ENCODE peak calls at places on chromosomes 6 and 20, in nine cellular contexts. G is HCT116, A is dorsolateral prefrontal cortex, R is ascending aorta, D is left ventricle myocardium inferior, W is OCI-LY7, X is heart right ventricle, T is cardiac muscle cell, E is PC-3. P is an unnamed sample.

GRCh38 chr20:39885975-39886649 is 802.9 kb downstream of the MAFB start:
- DNase-seq in G (no peak), A (peak), R (peak), D (peak), W (peak), X (peak), T (peak), E (peak), P (peak)

GRCh38 chr6:30556714-30556963 is 350 bp upstream of the GNL1 start:
- DNase-seq in G (peak), A (no peak), R (no peak), D (peak), W (peak), X (peak), T (peak), E (no peak), P (peak)

GRCh38 chr6:170522565-170523183 is 30.4 kb downstream of the PSMB1 start:
- DNase-seq in G (peak), A (no peak), R (no peak), D (no peak), W (no peak), X (no peak), T (peak), E (peak), P (no peak)

GRCh38 chr20:443223-443793 is 19.0 kb downstream of the TBC1D20 start:
- DNase-seq in G (no peak), A (no peak), R (no peak), D (no peak), W (no peak), X (no peak), T (no peak), E (no peak), P (no peak)

GRCh38 chr6:146265051-146265450 is 236.2 kb downstream of the GRM1 start:
- DNase-seq in G (no peak), A (no peak), R (no peak), D (no peak), W (no peak), X (no peak), T (no peak), E (no peak), P (no peak)

GRCh38 chr20:57231951-57232428 is 34.5 kb downstream of the BMP7 start:
- DNase-seq in G (no peak), A (no peak), R (no peak), D (no peak), W (no peak), X (no peak), T (no peak), E (no peak), P (no peak)

GRCh38 chr6:72784071-72784470 is 162.2 kb downstream of the KCNQ5 start:
- DNase-seq in G (no peak), A (no peak), R (no peak), D (no peak), W (no peak), X (no peak), T (no peak), E (no peak), P (no peak)

GRCh38 chr6:48074368-48074767 is 36.6 kb downstream of the PTCHD4 start:
- DNase-seq in G (no peak), A (no peak), R (no peak), D (no peak), W (no peak), X (no peak), T (no peak), E (no peak), P (no peak)

GRCh38 chr6:16413399-16413798 is 175.0 kb downstream of the GMPR start:
- DNase-seq in G (no peak), A (no peak), R (no peak), D (no peak), W (no peak), X (no peak), T (no peak), E (no peak), P (no peak)

GRCh38 chr20:38167851-38168760 is 3.0 kb upstream of the TGM2 start:
- DNase-seq in G (no peak), A (no peak), R (peak), D (peak), W (no peak), X (peak), T (no peak), E (peak), P (peak)

GRCh38 chr20:38999217-38999616 is 37.1 kb downstream of the DHX35 start:
- DNase-seq in G (no peak), A (no peak), R (no peak), D (no peak), W (no peak), X (no peak), T (no peak), E (no peak), P (no peak)

GRCh38 chr6:30207619-30208295 is 5.4 kb downstream of the TRIM26 start:
- DNase-seq in G (no peak), A (no peak), R (no peak), D (no peak), W (no peak), X (peak), T (no peak), E (no peak), P (peak)

GRCh38 chr20:38343798-38344701 is 2.2 kb upstream of the LBP start:
- DNase-seq in G (no peak), A (no peak), R (no peak), D (no peak), W (no peak), X (no peak), T (no peak), E (no peak), P (no peak)

GRCh38 chr6:113762611-113763010 is 94.5 kb upstream of the MARCKS start:
- DNase-seq in G (no peak), A (no peak), R (no peak), D (no peak), W (no peak), X (no peak), T (no peak), E (no peak), P (no peak)

GRCh38 chr6:162331911-162332310 is 395.7 kb downstream of the PRKN start:
- DNase-seq in G (no peak), A (no peak), R (no peak), D (no peak), W (no peak), X (no peak), T (no peak), E (no peak), P (no peak)

GRCh38 chr6:56292505-56293181 is 45.3 kb upstream of the COL21A1 start:
- DNase-seq in G (peak), A (no peak), R (no peak), D (no peak), W (peak), X (peak), T (peak), E (peak), P (peak)

GRCh38 chr20:35001596-35002362 is 46.1 kb downstream of the MYH7B start:
- DNase-seq in G (no peak), A (no peak), R (no peak), D (peak), W (peak), X (no peak), T (no peak), E (no peak), P (no peak)

GRCh38 chr20:58112017-58112781 is 116.3 kb downstream of the ANKRD60 start:
- DNase-seq in G (no peak), A (no peak), R (no peak), D (no peak), W (peak), X (no peak), T (no peak), E (peak), P (peak)

GRCh38 chr6:43265564-43265963 is 22.3 kb downstream of the TTBK1 start:
- DNase-seq in G (no peak), A (no peak), R (no peak), D (no peak), W (no peak), X (no peak), T (no peak), E (no peak), P (no peak)

GRCh38 chr20:1802385-1803215 is 92.6 kb upstream of the SIRPA start:
- DNase-seq in G (no peak), A (peak), R (no peak), D (peak), W (peak), X (peak), T (peak), E (peak), P (peak)

DNA sequence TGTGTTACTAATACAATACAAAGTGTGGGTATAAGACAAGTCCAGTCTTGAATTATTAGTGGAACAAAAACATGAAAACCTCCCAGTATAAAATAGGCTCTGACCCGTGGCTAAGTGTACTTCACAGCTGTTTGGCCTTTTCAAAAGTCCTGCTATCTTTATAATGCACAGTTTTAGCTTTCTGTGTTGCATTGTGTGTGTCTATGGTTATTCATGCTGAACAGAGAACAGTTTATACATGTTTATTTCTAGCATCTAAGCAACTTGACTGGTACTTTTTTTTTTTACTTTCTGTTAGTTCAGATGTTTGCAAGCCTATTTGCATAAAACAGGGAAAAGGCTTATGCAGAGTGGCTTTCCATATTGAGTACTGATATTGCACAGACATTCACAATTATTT is 119.2 kb upstream of the CCN2 start:
- DNase-seq in G (no peak), A (no peak), R (no peak), D (no peak), W (peak), X (no peak), T (no peak), E (no peak), P (no peak)
- TF ChIP-seq CTCF in G (no peak), A (no peak), R (no peak), D (no peak), W (no peak), X (no peak), T (no peak), E (no peak), P (no peak)

DNA sequence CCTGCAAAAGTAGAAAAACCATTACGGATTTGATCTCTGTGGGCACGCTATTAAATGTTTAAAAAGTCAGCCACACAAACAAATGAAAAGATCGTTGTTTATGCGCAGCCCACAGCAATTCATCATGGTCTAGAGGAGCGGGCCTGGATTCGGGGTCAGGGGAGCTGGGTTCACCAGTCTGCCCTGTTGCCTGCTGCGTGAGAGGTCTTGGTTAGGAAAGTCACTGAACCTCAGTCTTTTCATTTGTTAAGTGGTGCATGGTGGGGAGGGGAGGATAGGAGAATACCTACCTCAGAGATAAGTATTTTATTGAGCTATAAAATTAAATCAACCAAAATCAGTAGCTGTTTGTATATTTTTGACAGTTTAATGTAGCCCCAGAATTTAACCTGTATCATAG is 47.3 kb upstream of the FYN start:
- DNase-seq in G (no peak), A (no peak), R (no peak), D (no peak), W (no peak), X (no peak), T (no peak), E (no peak), P (no peak)
- H3K27ac ChIP-seq in G (no peak), A (no peak), R (no peak), D (no peak), W (no peak), X (no peak), T (no peak), E (no peak), P (no peak)

DNA sequence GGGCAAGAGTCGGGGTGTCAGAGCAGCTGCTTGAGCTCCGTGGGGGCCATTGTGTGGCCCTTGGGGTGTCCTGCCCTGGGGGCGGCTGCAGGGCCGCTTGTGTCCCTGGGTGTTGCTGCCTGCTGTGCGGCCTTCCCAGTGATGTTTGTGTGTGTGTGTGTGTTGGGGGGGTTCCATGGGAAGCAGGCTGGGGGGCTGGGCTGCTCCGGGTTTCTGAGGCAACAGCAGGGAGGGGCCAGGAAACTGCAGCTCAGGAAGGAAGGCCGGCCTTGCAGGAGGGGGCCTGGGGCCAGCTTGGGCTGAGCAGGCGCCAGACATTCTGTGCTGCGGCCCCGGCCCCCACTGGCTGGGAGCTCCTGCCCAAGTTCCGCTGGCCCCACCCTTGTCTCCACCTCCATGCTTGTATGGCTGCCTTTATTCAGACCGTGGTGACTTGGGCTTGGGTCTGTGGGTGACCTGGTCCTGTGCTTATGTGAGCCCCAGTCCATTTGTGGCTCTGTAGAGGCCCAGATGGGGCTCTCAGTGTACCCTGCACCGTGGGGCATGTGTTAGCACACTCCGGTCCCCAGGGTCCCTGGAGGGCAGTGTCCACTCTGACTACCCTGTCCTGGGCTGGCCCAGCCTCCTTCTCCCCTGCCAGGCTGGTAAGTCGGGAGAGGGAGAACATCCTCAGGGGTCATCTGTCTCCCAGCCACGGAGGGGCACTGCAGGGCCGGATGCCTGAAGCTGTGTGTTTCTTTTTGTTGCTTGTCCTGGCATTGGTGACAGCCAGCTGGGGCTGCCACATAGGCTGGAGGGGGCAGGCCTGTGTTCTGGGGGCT is 4.6 kb upstream of the SOX18 start:
- DNase-seq in G (peak), A (no peak), R (no peak), D (peak), W (peak), X (peak), T (peak), E (peak), P (no peak)
- TF ChIP-seq CTCF in G (peak), A (no peak), R (no peak), D (no peak), W (peak), X (no peak), T (peak), E (peak), P (no peak)

GRCh38 chr6:52610745-52611355 is 34.0 kb upstream of the TRAM2 start:
- DNase-seq in G (peak), A (no peak), R (no peak), D (no peak), W (no peak), X (no peak), T (no peak), E (peak), P (peak)
- H3K27ac ChIP-seq in G (no peak), A (no peak), R (no peak), D (no peak), W (no peak), X (no peak), T (no peak), E (no peak), P (no peak)

DNA sequence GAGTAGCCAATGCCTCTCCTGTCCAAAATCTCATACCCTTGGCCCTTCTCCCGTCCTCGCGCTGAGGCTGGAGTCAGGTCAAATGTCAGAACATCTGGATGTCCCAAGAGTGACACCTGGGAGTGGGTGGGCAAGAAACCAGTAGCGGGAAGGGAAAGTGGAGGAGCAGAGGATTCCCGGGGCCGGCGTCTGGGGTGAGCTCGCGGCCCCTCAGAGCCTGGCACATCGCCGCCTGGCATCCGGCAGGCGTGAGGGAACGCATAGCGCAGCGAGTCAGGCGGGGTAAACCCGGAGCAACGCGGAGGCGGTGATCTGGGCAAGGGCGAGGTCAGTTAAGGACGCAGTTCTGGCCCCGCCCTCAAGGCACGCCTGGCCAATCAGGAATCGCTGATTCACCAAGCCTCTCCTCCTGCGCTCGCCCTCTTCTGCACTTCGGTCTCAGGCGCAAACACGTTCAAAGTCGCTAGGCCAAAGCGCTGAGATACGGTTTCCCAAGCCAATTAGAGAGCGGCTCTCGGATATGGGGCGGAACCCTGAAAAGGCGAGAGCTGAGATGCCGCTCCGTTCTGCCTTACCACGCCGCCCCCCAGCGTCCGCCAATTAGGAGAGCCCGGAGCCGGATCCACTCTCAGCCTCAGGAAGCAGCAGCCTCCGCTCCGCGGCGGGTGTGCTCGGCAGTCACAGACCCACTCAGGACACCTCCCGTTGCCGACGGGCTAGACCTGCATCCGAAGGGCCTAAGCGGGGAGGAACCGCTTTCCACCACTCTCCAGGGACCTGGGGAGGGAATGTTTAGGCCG is 22.5 kb downstream of the VPS52 start:
- DNase-seq in G (peak), A (peak), R (peak), D (peak), W (peak), X (peak), T (peak), E (peak), P (peak)
- TF ChIP-seq CTCF in G (no peak), A (peak), R (no peak), D (peak), W (no peak), X (no peak), T (peak), E (peak), P (no peak)

GRCh38 chr20:42005211-42005610 is 387.0 kb upstream of the CHD6 start:
- DNase-seq in G (no peak), A (no peak), R (no peak), D (no peak), W (no peak), X (no peak), T (no peak), E (no peak), P (no peak)
- H3K27ac ChIP-seq in G (no peak), A (no peak), R (no peak), D (no peak), W (no peak), X (no peak), T (no peak), E (no peak), P (no peak)

GRCh38 chr6:11311970-11312369 is 79.5 kb upstream of the NEDD9 start:
- DNase-seq in G (no peak), A (no peak), R (no peak), D (no peak), W (no peak), X (no peak), T (no peak), E (no peak), P (no peak)

GRCh38 chr6:11304946-11305345 is 72.5 kb upstream of the NEDD9 start:
- DNase-seq in G (no peak), A (no peak), R (no peak), D (no peak), W (no peak), X (no peak), T (no peak), E (no peak), P (no peak)

GRCh38 chr6:11313207-11313606 is 80.7 kb upstream of the NEDD9 start:
- DNase-seq in G (no peak), A (no peak), R (no peak), D (no peak), W (no peak), X (no peak), T (no peak), E (no peak), P (no peak)

GRCh38 chr6:11307226-11307625 is 74.8 kb upstream of the NEDD9 start:
- DNase-seq in G (no peak), A (no peak), R (no peak), D (no peak), W (no peak), X (no peak), T (no peak), E (no peak), P (no peak)

GRCh38 chr6:11309947-11310665 is 77.6 kb upstream of the NEDD9 start:
- DNase-seq in G (no peak), A (no peak), R (no peak), D (no peak), W (peak), X (no peak), T (no peak), E (peak), P (no peak)
- TF ChIP-seq CTCF in G (peak), A (no peak), R (no peak), D (no peak), W (no peak), X (no peak), T (no peak), E (no peak), P (no peak)

GRCh38 chr20:44979090-44979621 is 12.8 kb downstream of the STK4 start:
- DNase-seq in G (no peak), A (no peak), R (no peak), D (no peak), W (peak), X (no peak), T (no peak), E (peak), P (no peak)
- H3K27ac ChIP-seq in G (no peak), A (peak), R (no peak), D (peak), W (peak), X (no peak), T (no peak), E (no peak), P (no peak)

P was measured in RWPE1.